ENCODE peak calls at places on chromosomes 3 and 15, in nine cellular contexts. L is lung; E is IMR-90; I is sigmoid colon; A is neural progenitor cell; S is CD8-positive, alpha-beta T cell; T is upper lobe of left lung; U is HL-60; K is endothelial cell. G is an unnamed sample.

GRCh38 chr3:195117978-195118581 is 152.9 kb downstream of the XXYLT1 start:
- DNase-seq in T (no peak), L (no peak), A (no peak), U (no peak), E (peak), K (peak), I (no peak), S (no peak), G (no peak)

GRCh38 chr3:149975919-149976318 is 5.2 kb upstream of the PFN2 start:
- DNase-seq in A (peak), E (no peak), U (no peak), T (no peak), I (no peak), S (no peak), L (no peak), K (no peak), G (no peak)

GRCh38 chr3:9861626-9862130 is 17.9 kb upstream of the RPUSD3 start:
- DNase-seq in A (no peak), E (no peak), S (no peak), U (no peak), I (no peak), T (no peak), L (no peak), K (no peak), G (no peak)

GRCh38 chr15:68252925-68253534 is 23.5 kb upstream of the CLN6 start:
- DNase-seq in T (peak), I (no peak), E (peak), L (no peak), U (peak), K (peak), S (peak), A (peak), G (no peak)

GRCh38 chr3:8529738-8530525 is 28.3 kb downstream of the LMCD1 start:
- DNase-seq in A (peak), L (no peak), I (no peak), U (no peak), K (no peak), T (no peak), S (no peak), E (no peak), G (no peak)

GRCh38 chr3:140180603-140181002 is 245.6 kb downstream of the CLSTN2 start:
- DNase-seq in A (no peak), L (no peak), T (no peak), S (no peak), I (no peak), U (no peak), K (no peak), E (no peak), G (no peak)

GRCh38 chr15:25055356-25056068 is 100.7 kb downstream of the SNRPN start:
- DNase-seq in K (no peak), U (no peak), S (no peak), T (peak), L (peak), E (no peak), A (no peak), I (no peak), G (peak)

GRCh38 chr3:55779543-55779942 is 292.4 kb upstream of the WNT5A start:
- DNase-seq in U (no peak), L (no peak), S (no peak), A (no peak), E (no peak), T (no peak), I (no peak), K (no peak), G (no peak)

GRCh38 chr15:69666441-69666882 is 213.8 kb downstream of the RPLP1 start:
- DNase-seq in A (no peak), E (peak), S (peak), I (no peak), L (no peak), T (peak), K (no peak), U (peak), G (no peak)

GRCh38 chr3:76570436-76571057 is 469.4 kb upstream of the ROBO2 start:
- DNase-seq in S (no peak), U (peak), I (no peak), K (no peak), T (no peak), A (peak), L (no peak), E (peak), G (no peak)

GRCh38 chr3:42476225-42477160 is 25.9 kb upstream of the VIPR1 start:
- DNase-seq in T (peak), K (no peak), E (no peak), S (no peak), U (no peak), I (no peak), L (peak), A (no peak), G (no peak)

GRCh38 chr3:32220006-32220405 is 18.5 kb upstream of the CMTM8 start:
- DNase-seq in I (no peak), L (no peak), S (no peak), U (no peak), E (no peak), K (no peak), A (no peak), T (no peak), G (no peak)

GRCh38 chr3:152650177-152650576 is 184.8 kb upstream of the P2RY1 start:
- DNase-seq in E (no peak), A (no peak), I (no peak), T (no peak), U (no peak), S (no peak), K (no peak), L (no peak), G (no peak)

GRCh38 chr15:61449306-61449705 is 220.2 kb upstream of the RORA start:
- DNase-seq in S (no peak), E (no peak), L (no peak), U (no peak), I (no peak), K (no peak), A (no peak), T (no peak), G (no peak)

GRCh38 chr15:68391084-68391483 is 40.9 kb downstream of the ITGA11 start:
- DNase-seq in I (peak), T (no peak), A (no peak), L (no peak), E (no peak), U (no peak), K (no peak), S (no peak), G (peak)

GRCh38 chr3:161349529-161350278 is 21.6 kb downstream of the SPTSSB start:
- DNase-seq in E (peak), I (no peak), U (peak), A (no peak), T (no peak), S (peak), L (no peak), K (no peak), G (no peak)

GRCh38 chr15:52011711-52012144 is 7.3 kb upstream of the MAPK6 start:
- DNase-seq in S (no peak), K (peak), E (no peak), T (no peak), U (no peak), I (no peak), L (no peak), A (peak), G (no peak)

GRCh38 chr3:172461530-172462138 is 13.4 kb upstream of the GHSR start:
- DNase-seq in T (no peak), L (no peak), S (no peak), U (no peak), E (peak), K (no peak), I (no peak), A (peak), G (no peak)

GRCh38 chr3:169091196-169091595 is 572.3 kb downstream of the MECOM start:
- DNase-seq in I (no peak), E (peak), U (no peak), L (no peak), S (no peak), A (no peak), T (no peak), K (no peak), G (no peak)

GRCh38 chr3:14730703-14731102 is 55.8 kb downstream of the C3orf20 start:
- DNase-seq in I (no peak), L (no peak), U (no peak), E (no peak), A (no peak), T (no peak), S (no peak), K (no peak), G (no peak)

GRCh38 chr3:196502775-196503181 is 790 bp downstream of the RNF168 start:
- DNase-seq in K (peak), T (peak), U (peak), A (peak), L (peak), E (peak), I (peak), S (peak), G (no peak)

GRCh38 chr3:105139851-105140560 is 226.7 kb upstream of the ALCAM start:
- DNase-seq in A (no peak), L (no peak), I (no peak), U (peak), K (no peak), S (no peak), T (peak), E (no peak), G (no peak)

GRCh38 chr3:34783881-34784280 is 855.4 kb upstream of the ARPP21 start:
- DNase-seq in U (peak), E (no peak), S (no peak), A (no peak), I (no peak), K (no peak), T (no peak), L (no peak), G (no peak)

GRCh38 chr3:14240366-14240765 is 61.7 kb downstream of the LSM3 start:
- DNase-seq in E (no peak), L (no peak), T (no peak), K (no peak), U (no peak), I (no peak), S (no peak), A (no peak), G (no peak)

DNA sequence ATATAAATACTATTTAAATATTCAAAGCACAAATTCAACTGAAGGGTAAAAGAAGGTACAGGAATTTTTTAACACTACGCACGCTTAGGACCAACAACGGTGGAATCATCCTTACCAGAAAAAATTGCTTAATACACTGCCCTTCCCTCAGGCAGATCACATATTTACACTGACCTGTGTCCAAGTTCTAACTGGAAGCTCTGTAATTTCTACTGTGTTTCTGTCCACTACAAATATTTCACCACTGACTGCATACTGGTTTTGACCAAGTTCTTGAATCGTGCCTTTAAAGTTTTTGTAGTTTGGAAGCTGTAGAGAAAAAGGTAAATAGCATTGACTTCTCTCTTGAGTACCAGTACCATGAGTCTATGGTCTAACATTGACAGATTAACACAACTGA is 44.2 kb downstream of the TOP2B start:
- DNase-seq in A (no peak), U (no peak), K (no peak), L (no peak), I (no peak), T (no peak), E (no peak), S (no peak), G (no peak)
- TF ChIP-seq CTCF in A (no peak), U (no peak), K (no peak), L (no peak), I (no peak), T (no peak), E (no peak), S (no peak), G (no peak)

DNA sequence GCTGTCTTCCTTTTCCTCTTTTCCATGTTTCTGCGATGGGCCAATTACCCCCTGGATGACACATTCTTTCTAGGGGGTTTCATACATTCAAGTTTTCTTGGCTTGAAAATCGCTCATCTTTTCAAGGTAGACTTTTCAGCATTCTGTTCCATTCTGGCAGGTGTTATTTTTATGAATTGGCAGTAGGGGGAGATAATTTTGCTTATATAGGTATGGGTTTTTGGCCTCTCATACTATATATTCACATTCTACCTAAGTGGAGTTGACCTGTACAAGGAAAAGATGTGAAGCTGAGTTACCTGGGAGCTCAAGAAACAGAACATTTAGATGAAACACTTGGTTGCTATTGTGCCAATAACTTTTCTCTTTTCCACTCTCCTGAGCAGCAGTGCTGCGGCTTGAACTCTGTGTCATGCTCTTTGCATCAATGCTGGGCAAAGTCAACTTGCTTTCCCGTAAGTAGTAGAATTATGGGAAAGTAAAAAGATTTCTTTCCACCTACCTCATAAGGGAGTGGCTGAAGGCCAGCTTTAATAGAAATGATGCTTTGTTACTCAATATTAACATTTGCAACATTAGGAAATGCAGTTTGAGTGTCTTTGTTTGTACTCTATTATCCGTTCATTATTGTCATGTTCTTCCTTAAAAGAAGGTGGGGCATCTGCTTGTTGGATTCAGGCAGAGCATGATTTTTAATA is 27.9 kb upstream of the MFSD1 start:
- DNase-seq in L (no peak), U (no peak), E (peak), T (no peak), I (no peak), K (no peak), S (no peak), A (no peak), G (no peak)
- TF ChIP-seq CTCF in L (no peak), U (no peak), E (no peak), T (no peak), I (no peak), K (no peak), S (no peak), A (no peak), G (no peak)

DNA sequence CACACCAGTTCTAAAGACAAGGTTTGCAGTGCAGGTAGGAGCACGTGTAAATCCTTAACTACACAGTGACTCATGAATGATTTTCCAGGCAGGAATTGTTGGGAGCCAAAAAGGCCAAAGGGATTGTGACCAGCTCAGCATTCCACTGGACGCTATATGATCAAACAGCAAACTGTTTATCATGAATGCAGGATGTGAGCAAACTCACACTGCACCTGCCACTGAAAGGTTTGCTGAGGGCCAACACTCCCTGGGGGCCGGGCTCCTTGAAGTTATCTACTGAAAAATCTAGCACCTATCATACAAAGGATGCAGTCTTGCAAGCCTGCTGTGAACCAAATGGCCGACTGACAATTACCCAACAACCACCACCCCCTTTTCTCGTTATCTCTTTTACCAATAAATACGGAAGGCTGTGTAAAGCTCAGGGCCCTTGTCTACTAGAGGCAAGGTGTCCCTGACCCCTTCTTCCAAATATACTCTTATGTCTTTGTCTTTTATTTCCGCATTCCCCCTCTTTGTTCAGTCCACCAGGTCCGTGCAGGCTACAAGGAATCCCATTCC is 11.5 kb upstream of the DNASE1L3 start:
- DNase-seq in S (no peak), K (no peak), U (no peak), A (no peak), E (no peak), I (no peak), T (no peak), L (no peak), G (no peak)
- TF ChIP-seq CTCF in S (no peak), K (no peak), U (no peak), A (no peak), E (no peak), I (no peak), T (no peak), L (no peak), G (no peak)

GRCh38 chr3:23919628-23920027 is 2.7 kb downstream of the RPL15 start:
- DNase-seq in E (no peak), A (no peak), K (no peak), T (no peak), S (no peak), L (no peak), U (no peak), I (no peak), G (no peak)

GRCh38 chr3:23913873-23914743 is 2.7 kb downstream of the NKIRAS1 start:
- DNase-seq in E (no peak), S (no peak), A (no peak), K (no peak), U (no peak), T (no peak), L (no peak), I (no peak), G (no peak)

GRCh38 chr3:23915537-23916108 is 1.2 kb downstream of the NKIRAS1 start:
- DNase-seq in S (no peak), T (no peak), I (no peak), A (peak), E (peak), U (no peak), L (no peak), K (no peak), G (no peak)

GRCh38 chr3:23916152-23916885 is 471 bp downstream of the NKIRAS1 start:
- DNase-seq in E (no peak), L (no peak), T (no peak), K (no peak), U (no peak), A (no peak), I (no peak), S (no peak), G (no peak)

GRCh38 chr3:23916886-23917815 is at the start of the genes NKIRAS1 and RPL15:
- DNase-seq in S (peak), T (peak), L (peak), U (peak), E (peak), A (peak), K (peak), I (peak), G (peak)
- TF ChIP-seq CTCF in S (peak), T (peak), L (peak), U (no peak), E (peak), A (peak), K (peak), I (peak), G (peak)

GRCh38 chr15:44710236-44711088 is 661 bp downstream of the PATL2 start:
- DNase-seq in E (peak), T (peak), U (peak), L (no peak), I (peak), S (peak), A (no peak), K (no peak), G (no peak)
- TF ChIP-seq CTCF in E (peak), T (no peak), U (no peak), L (peak), I (no peak), S (peak), A (peak), K (no peak), G (peak)

GRCh38 chr3:52792413-52792812 is 2.2 kb upstream of the ITIH3 start:
- DNase-seq in S (peak), K (peak), U (no peak), I (no peak), A (peak), L (no peak), T (no peak), E (no peak), G (no peak)
- TF ChIP-seq CTCF in S (no peak), K (peak), U (no peak), I (no peak), A (peak), L (no peak), T (no peak), E (no peak), G (peak)

G was measured in type B pancreatic cell.